ENCODE peak calls at places on chromosomes 2 and 18, in eight cellular contexts. J is CD4-positive, alpha-beta T cell; L is cardiac muscle cell; C is progenitor cell of endocrine pancreas; U is endothelial cell; W is HFF-Myc; V is MM.1S; X is fibroblast of mammary gland. D is an unnamed sample.

GRCh38 chr18:37649416-37649815 is 83.8 kb upstream of the CELF4 start:
- DNase-seq in J (no peak), L (no peak), C (no peak), U (no peak), W (no peak), V (no peak), X (no peak), D (no peak)

GRCh38 chr2:26352892-26353291 is 6.3 kb upstream of the ADGRF3 start:
- DNase-seq in J (no peak), L (no peak), C (no peak), U (no peak), W (no peak), V (no peak), X (peak), D (no peak)

GRCh38 chr18:9743200-9744016 is 35.3 kb downstream of the RAB31 start:
- DNase-seq in J (no peak), L (no peak), C (no peak), U (no peak), W (peak), V (no peak), X (peak), D (no peak)

GRCh38 chr2:50649626-50650397 is 382.1 kb downstream of the NRXN1 start:
- DNase-seq in J (no peak), L (no peak), C (no peak), U (no peak), W (no peak), V (no peak), X (no peak), D (no peak)

GRCh38 chr2:64406407-64406774 is 47.6 kb upstream of the LGALSL start:
- DNase-seq in J (no peak), L (no peak), C (no peak), U (no peak), W (no peak), V (no peak), X (no peak), D (no peak)

GRCh38 chr2:73952499-73953446 is 26.1 kb downstream of the DGUOK start:
- DNase-seq in J (no peak), L (no peak), C (no peak), U (no peak), W (no peak), V (no peak), X (peak), D (no peak)

GRCh38 chr2:110678457-110679336 is 834 bp upstream of the BUB1 start:
- DNase-seq in J (no peak), L (peak), C (no peak), U (peak), W (no peak), V (peak), X (no peak), D (peak)

GRCh38 chr18:4040391-4041172 is 414.5 kb downstream of the DLGAP1 start:
- DNase-seq in J (no peak), L (peak), C (no peak), U (no peak), W (no peak), V (no peak), X (no peak), D (no peak)

GRCh38 chr2:133720429-133720828 is 152.2 kb upstream of the NCKAP5 start:
- DNase-seq in J (no peak), L (no peak), C (no peak), U (no peak), W (no peak), V (no peak), X (no peak), D (no peak)

GRCh38 chr18:11518788-11519685 is 90.4 kb upstream of the SLC35G4 start:
- DNase-seq in J (no peak), L (peak), C (peak), U (peak), W (no peak), V (peak), X (peak), D (peak)

GRCh38 chr2:195580156-195580555 is 76.9 kb upstream of the SLC39A10 start:
- DNase-seq in J (no peak), L (no peak), C (no peak), U (no peak), W (no peak), V (no peak), X (no peak), D (no peak)

GRCh38 chr2:19474128-19474527 is 115.7 kb upstream of the OSR1 start:
- DNase-seq in J (peak), L (no peak), C (no peak), U (no peak), W (peak), V (peak), X (peak), D (no peak)

GRCh38 chr2:83573060-83573459 is 886.0 kb downstream of the SUCLG1 start:
- DNase-seq in J (no peak), L (no peak), C (no peak), U (no peak), W (no peak), V (no peak), X (no peak), D (no peak)

GRCh38 chr18:58998421-58999203 is 133.9 kb downstream of the ZNF532 start:
- DNase-seq in J (no peak), L (no peak), C (no peak), U (no peak), W (no peak), V (no peak), X (peak), D (no peak)

GRCh38 chr2:3195865-3196504 is 181.6 kb downstream of the EIPR1 start:
- DNase-seq in J (no peak), L (no peak), C (no peak), U (no peak), W (no peak), V (no peak), X (no peak), D (no peak)

GRCh38 chr2:1366546-1367134 is 46.6 kb upstream of the TPO start:
- DNase-seq in J (peak), L (no peak), C (no peak), U (no peak), W (no peak), V (no peak), X (no peak), D (no peak)

GRCh38 chr2:197312186-197312585 is 1.6 kb upstream of the ANKRD44 start:
- DNase-seq in J (no peak), L (no peak), C (no peak), U (no peak), W (no peak), V (no peak), X (no peak), D (no peak)

GRCh38 chr2:241816431-241817121 is 7.6 kb downstream of the NEU4 start:
- DNase-seq in J (no peak), L (no peak), C (no peak), U (no peak), W (no peak), V (no peak), X (no peak), D (no peak)

GRCh38 chr2:181399046-181399445 is 58.1 kb upstream of the ITGA4 start:
- DNase-seq in J (no peak), L (no peak), C (no peak), U (no peak), W (no peak), V (peak), X (no peak), D (no peak)

GRCh38 chr2:215277942-215278341 is 33.9 kb upstream of the ATIC start:
- DNase-seq in J (no peak), L (no peak), C (no peak), U (no peak), W (no peak), V (no peak), X (peak), D (no peak)

GRCh38 chr2:127530245-127531132 is 4.2 kb upstream of the IWS1 start:
- DNase-seq in J (no peak), L (no peak), C (no peak), U (no peak), W (no peak), V (no peak), X (no peak), D (no peak)

DNA sequence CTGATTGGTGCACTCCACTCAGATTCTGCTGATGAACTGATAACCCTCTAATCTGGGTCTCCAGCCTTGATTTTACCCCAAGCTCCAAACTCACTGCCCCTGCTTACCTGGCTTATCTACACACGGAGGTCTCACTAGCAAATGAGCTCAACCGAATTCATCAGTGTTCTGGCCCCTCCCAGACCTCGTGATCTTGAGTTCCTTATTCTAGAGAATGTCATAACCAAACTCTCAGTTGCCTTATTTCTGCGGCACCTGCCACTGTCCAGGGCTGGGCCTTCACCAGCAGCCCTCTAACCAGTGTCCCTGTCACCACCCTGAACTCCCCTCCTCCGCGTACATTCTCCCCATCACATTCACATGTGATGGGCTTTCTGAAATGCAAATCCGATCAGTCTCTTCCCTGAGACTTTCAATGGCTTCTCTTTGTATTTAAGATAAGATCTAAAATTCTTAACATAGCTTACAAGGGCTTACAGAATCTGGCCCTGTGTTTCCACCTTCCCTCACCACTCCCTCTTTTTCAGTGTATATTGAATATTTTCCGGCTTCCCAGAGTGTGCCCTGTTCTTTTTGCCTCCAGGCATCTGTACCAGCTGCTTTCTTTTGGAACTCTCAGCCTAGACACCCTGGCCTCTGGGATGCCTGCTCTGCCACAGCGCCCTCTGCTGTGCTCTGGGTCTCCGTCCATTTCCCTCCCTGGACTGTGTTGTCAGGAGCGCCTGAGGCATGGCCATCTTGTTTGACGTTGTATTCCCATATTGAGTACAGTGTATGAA is 31.1 kb downstream of the NAB1 start:
- DNase-seq in J (peak), L (peak), C (peak), U (peak), W (no peak), V (peak), X (peak), D (peak)
- TF ChIP-seq CTCF in J (peak), L (peak), C (peak), U (no peak), W (peak), V (peak), X (peak), D (peak)

DNA sequence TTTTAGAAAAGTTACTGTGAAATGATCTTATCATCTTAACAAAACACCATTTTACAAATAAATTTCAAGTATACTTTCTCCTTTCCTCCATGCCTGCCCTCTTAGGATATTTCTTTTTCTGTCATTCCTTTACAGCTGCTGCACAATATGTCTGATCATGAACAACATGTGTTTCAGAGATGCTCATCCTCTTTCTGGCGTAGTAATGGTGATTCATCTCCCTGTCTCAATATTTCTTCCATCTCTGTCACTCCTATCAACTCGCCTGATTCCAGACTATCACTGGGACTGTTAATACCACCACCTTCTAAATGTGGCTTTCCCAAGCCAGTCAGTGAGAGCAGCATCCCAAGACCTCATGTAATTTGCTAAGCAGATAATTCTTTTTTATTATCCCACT is 290.5 kb downstream of the GULP1 start:
- DNase-seq in J (no peak), L (no peak), C (no peak), U (no peak), W (no peak), V (no peak), X (peak), D (no peak)
- TF ChIP-seq CTCF in J (no peak), L (no peak), C (no peak), U (no peak), W (no peak), V (no peak), X (no peak), D (no peak)

GRCh38 chr2:96092580-96092877 is 23.8 kb downstream of the ADRA2B start:
- DNase-seq in J (no peak), L (no peak), C (peak), U (no peak), W (no peak), V (no peak), X (no peak), D (no peak)

GRCh38 chr2:96091141-96091710 is 25.1 kb downstream of the ADRA2B start:
- DNase-seq in J (no peak), L (no peak), C (peak), U (no peak), W (no peak), V (no peak), X (no peak), D (no peak)

GRCh38 chr2:96090527-96090926 is 25.8 kb downstream of the ADRA2B start:
- DNase-seq in J (no peak), L (no peak), C (no peak), U (no peak), W (no peak), V (no peak), X (peak), D (no peak)

GRCh38 chr2:96092896-96093295 is 23.5 kb downstream of the ADRA2B start:
- DNase-seq in J (no peak), L (no peak), C (no peak), U (no peak), W (no peak), V (no peak), X (no peak), D (no peak)

DNA sequence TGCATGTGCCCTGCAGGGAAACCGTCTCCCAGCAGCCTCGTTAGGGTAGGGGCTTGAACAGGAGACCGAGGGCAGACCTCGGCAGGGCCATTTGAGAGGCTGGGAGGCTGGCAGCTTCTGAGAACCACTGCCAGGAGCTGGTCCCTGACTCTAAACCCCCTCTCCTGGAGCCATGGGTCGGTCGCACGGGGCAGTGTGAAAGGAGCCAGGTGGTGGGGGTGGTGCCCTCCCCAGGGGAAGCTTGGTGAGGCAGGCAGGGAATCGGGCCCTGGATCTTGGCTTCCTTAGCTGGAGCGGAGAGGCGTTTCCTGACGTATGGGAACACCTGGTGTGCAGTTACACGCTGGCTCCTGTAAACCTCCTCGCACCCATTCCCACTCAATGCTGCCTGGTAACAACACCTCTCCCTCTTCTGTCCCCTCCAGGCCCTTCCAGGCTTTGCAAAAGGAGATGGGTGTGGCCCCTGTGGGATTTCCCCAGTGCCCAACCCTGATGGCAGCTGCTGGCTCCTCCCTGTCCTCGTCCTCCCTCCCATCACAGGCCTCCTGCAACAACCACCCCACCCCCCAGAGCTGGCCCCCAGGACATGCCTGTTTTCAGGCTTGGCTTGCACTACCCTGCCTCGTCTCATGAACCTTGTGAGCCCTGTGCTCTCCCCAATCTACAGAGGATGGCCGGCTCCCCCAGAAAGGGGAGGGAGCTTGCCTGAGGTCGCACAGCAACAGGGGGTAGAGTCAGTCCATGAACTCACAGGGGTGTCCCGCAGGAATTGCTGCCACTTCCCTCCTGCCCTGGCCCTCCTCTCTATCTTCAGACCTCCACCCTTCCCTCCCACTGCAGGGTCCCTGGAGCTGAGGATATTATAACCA is 24.4 kb downstream of the ADRA2B start:
- DNase-seq in J (no peak), L (no peak), C (peak), U (peak), W (no peak), V (no peak), X (no peak), D (no peak)
- TF ChIP-seq CTCF in J (no peak), L (no peak), C (no peak), U (no peak), W (no peak), V (no peak), X (no peak), D (no peak)

DNA sequence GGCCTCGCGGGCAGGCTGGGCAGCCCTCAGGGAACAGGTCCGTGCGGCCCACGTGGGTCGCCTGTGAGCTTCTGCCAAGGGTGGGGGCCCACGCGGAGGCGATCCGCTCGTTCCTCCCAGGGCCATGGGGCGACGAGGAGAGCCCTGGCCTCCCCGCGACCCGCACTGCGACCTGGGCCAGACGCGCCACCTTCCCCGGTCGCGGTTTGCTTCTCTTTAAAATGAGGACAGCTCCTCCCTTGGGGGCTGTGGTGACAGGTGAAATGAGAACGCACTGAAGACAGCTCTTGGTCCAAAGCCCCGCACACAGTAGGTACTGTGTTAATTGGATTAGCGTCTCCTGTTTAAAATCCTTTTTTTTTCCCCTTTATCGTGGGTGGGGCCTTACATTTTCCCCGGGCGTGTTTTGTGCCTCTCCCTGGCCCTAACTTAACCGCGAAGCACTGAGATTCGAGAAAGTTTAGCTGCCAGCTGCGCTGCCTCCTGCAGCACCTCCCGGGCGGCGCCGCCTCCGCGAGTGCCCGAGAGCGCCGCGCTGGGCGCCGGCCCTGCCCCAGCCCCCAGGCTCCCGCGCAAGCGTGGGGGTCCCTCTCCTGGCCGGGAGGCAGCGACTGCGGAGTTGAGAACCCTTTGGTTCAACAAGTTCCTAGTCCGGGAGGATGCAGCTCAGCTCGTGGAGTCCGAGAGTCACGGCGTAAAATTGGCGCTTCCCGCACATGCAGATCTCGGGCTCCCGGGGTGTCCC is 1.1 kb downstream of the HPCAL1 start:
- DNase-seq in J (peak), L (peak), C (peak), U (peak), W (no peak), V (peak), X (peak), D (peak)
- TF ChIP-seq CTCF in J (no peak), L (peak), C (peak), U (peak), W (peak), V (no peak), X (no peak), D (peak)

GRCh38 chr2:158456309-158457066 is at the start of the genes CCDC148 and PKP4:
- DNase-seq in J (peak), L (peak), C (peak), U (peak), W (peak), V (peak), X (peak), D (peak)
- TF ChIP-seq CTCF in J (no peak), L (no peak), C (no peak), U (no peak), W (no peak), V (no peak), X (peak), D (no peak)